ENCODE peak calls at places on chromosomes 16 and 17, in eight cellular contexts. T is CD4-positive, alpha-beta memory T cell; G is left cardiac atrium; F is lung microvascular endothelial cell; W is H7; J is GM12892; B is ascending aorta; L is substantia nigra. H is an unnamed sample.

GRCh38 chr16:49998991-49999390 is 26.0 kb upstream of the CNEP1R1 start:
- DNase-seq in T (no peak), G (no peak), F (no peak), W (no peak), J (no peak), B (no peak), L (no peak), H (no peak)

GRCh38 chr17:2450016-2450650 is 49.3 kb upstream of the MNT start:
- DNase-seq in T (no peak), G (no peak), F (peak; percentile 51), W (no peak), J (no peak), B (no peak), L (no peak), H (no peak)

GRCh38 chr17:55069983-55070529 is 101.5 kb downstream of the STXBP4 start:
- DNase-seq in T (no peak), G (no peak), F (no peak), W (no peak), J (no peak), B (no peak), L (no peak), H (no peak)

GRCh38 chr16:57938936-57939871 is 31.7 kb downstream of the CNGB1 start:
- DNase-seq in T (no peak), G (peak; percentile 82), F (peak; percentile 27), W (peak; percentile 64), J (no peak), B (no peak), L (no peak), H (no peak)

GRCh38 chr17:3771140-3771539 is 29.8 kb downstream of the ITGAE start:
- DNase-seq in T (no peak), G (no peak), F (no peak), W (peak; percentile 26), J (no peak), B (no peak), L (no peak), H (no peak)

GRCh38 chr16:84446596-84447392 is 57.7 kb downstream of the MEAK7 start:
- DNase-seq in T (no peak), G (no peak), F (no peak), W (no peak), J (no peak), B (no peak), L (no peak), H (no peak)

GRCh38 chr17:48630009-48630924 is 4.1 kb upstream of the HOXB9 start:
- DNase-seq in T (no peak), G (no peak), F (no peak), W (no peak), J (no peak), B (no peak), L (no peak), H (no peak)

GRCh38 chr16:89121691-89122321 is 28.2 kb downstream of the ACSF3 start:
- DNase-seq in T (no peak), G (peak; percentile 7), F (no peak), W (no peak), J (no peak), B (no peak), L (no peak), H (no peak)

GRCh38 chr16:73558219-73558618 is 510.3 kb upstream of the ZFHX3 start:
- DNase-seq in T (no peak), G (no peak), F (no peak), W (no peak), J (no peak), B (no peak), L (no peak), H (no peak)

GRCh38 chr17:63988741-63989621 is 9.2 kb upstream of the PRR29 start:
- DNase-seq in T (peak; percentile 28), G (no peak), F (no peak), W (peak; percentile 83), J (no peak), B (no peak), L (no peak), H (no peak)

GRCh38 chr16:15885560-15886001 is 2.8 kb downstream of the CEP20 start:
- DNase-seq in T (no peak), G (no peak), F (no peak), W (no peak), J (no peak), B (no peak), L (no peak), H (no peak)

GRCh38 chr16:66070140-66070887 is 296.2 kb upstream of the CDH5 start:
- DNase-seq in T (no peak), G (peak; percentile 66), F (no peak), W (no peak), J (no peak), B (no peak), L (peak; percentile 1), H (no peak)

GRCh38 chr17:29007456-29008455 is 1.9 kb upstream of the SEZ6 start:
- DNase-seq in T (no peak), G (no peak), F (no peak), W (peak; percentile 71), J (no peak), B (no peak), L (no peak), H (no peak)

GRCh38 chr17:65666869-65667268 is 105.4 kb upstream of the AXIN2 start:
- DNase-seq in T (no peak), G (no peak), F (peak; percentile 33), W (no peak), J (no peak), B (no peak), L (no peak), H (no peak)

GRCh38 chr16:48194828-48195566 is 39.2 kb upstream of the ABCC12 start:
- DNase-seq in T (no peak), G (no peak), F (peak; percentile 32), W (no peak), J (no peak), B (no peak), L (no peak), H (no peak)

GRCh38 chr17:45200701-45201100 is 21.0 kb upstream of the FMNL1 start:
- DNase-seq in T (no peak), G (peak; percentile 42), F (no peak), W (no peak), J (no peak), B (no peak), L (no peak), H (no peak)

GRCh38 chr16:1481906-1482835 is 6.6 kb downstream of the PTX4 start:
- DNase-seq in T (no peak), G (no peak), F (peak; percentile 15), W (no peak), J (no peak), B (no peak), L (no peak), H (no peak)

GRCh38 chr17:63190821-63191220 is 224.8 kb downstream of the TANC2 start:
- DNase-seq in T (no peak), G (no peak), F (no peak), W (no peak), J (no peak), B (no peak), L (no peak), H (no peak)

GRCh38 chr17:73342549-73343167 is 30.9 kb upstream of the CDC42EP4 start:
- DNase-seq in T (no peak), G (no peak), F (no peak), W (peak; percentile 75), J (no peak), B (no peak), L (no peak), H (no peak)

GRCh38 chr17:76921340-76922036 is 53.3 kb downstream of the MGAT5B start:
- DNase-seq in T (no peak), G (no peak), F (no peak), W (no peak), J (no peak), B (no peak), L (no peak), H (no peak)

GRCh38 chr16:67463059-67463458 is 17.9 kb downstream of the ATP6V0D1 start:
- DNase-seq in T (no peak), G (no peak), F (no peak), W (no peak), J (no peak), B (no peak), L (no peak), H (no peak)

GRCh38 chr17:7806592-7806991 is 27.4 kb upstream of the KDM6B start:
- DNase-seq in T (no peak), G (no peak), F (no peak), W (no peak), J (no peak), B (no peak), L (no peak), H (no peak)

GRCh38 chr16:4625617-4626159 is 1.1 kb downstream of the MGRN1 start:
- DNase-seq in T (no peak), G (no peak), F (no peak), W (no peak), J (peak; percentile 35), B (no peak), L (no peak), H (no peak)

GRCh38 chr17:30858556-30859250 is 26.9 kb downstream of the ATAD5 start:
- DNase-seq in T (no peak), G (no peak), F (no peak), W (no peak), J (no peak), B (no peak), L (no peak), H (no peak)

GRCh38 chr16:2713523-2713922 is 6.5 kb downstream of the PRSS27 start:
- DNase-seq in T (no peak), G (no peak), F (no peak), W (no peak), J (no peak), B (no peak), L (no peak), H (no peak)

GRCh38 chr16:70730016-70730415 is 44.2 kb upstream of the MTSS2 start:
- DNase-seq in T (no peak), G (no peak), F (no peak), W (no peak), J (no peak), B (no peak), L (no peak), H (no peak)

GRCh38 chr17:58326609-58327341 is 1.8 kb downstream of the TSPOAP1 start:
- DNase-seq in T (peak; percentile 10), G (peak; percentile 11), F (no peak), W (peak; percentile 30), J (peak; percentile 24), B (no peak), L (no peak), H (no peak)

GRCh38 chr16:29698484-29699323 is 19.7 kb downstream of the QPRT start:
- DNase-seq in T (no peak), G (no peak), F (no peak), W (peak; percentile 39), J (no peak), B (no peak), L (no peak), H (no peak)

GRCh38 chr17:46978489-46979022 is 497 bp downstream of the RPRML start:
- DNase-seq in T (no peak), G (no peak), F (no peak), W (peak; percentile 72), J (no peak), B (no peak), L (no peak), H (no peak)

GRCh38 chr17:57692770-57693169 is 52.3 kb downstream of the CCDC182 start:
- DNase-seq in T (no peak), G (no peak), F (no peak), W (no peak), J (no peak), B (no peak), L (no peak), H (no peak)

GRCh38 chr16:30637952-30638351 is 12.8 kb upstream of the PRR14 start:
- DNase-seq in T (no peak), G (no peak), F (peak; percentile 58), W (peak; percentile 43), J (no peak), B (no peak), L (no peak), H (no peak)

H was measured in thoracic aorta.